ENCODE peak calls at places on chromosomes 3 and 15, in five cellular contexts. Z is esophagus squamous epithelium, V is upper lobe of left lung, S is esophagus muscularis mucosa, B is sigmoid colon. P is an unnamed sample.

GRCh38 chr15:37135225-37135624 is 34.9 kb upstream of the MEIS2 start:
- DNase-seq in Z (no peak), V (no peak), B (no peak), S (no peak), P (no peak)

GRCh38 chr3:72237679-72238320 is 452.9 kb upstream of the PROK2 start:
- DNase-seq in S (no peak), Z (no peak), V (no peak), B (no peak), P (no peak)

GRCh38 chr3:152159328-152159727 is 109.4 kb upstream of the MBNL1 start:
- DNase-seq in S (no peak), B (no peak), V (no peak), Z (no peak), P (no peak)

GRCh38 chr3:11367116-11367781 is 95.1 kb downstream of the ATG7 start:
- DNase-seq in Z (no peak), S (no peak), B (peak; percentile 79), V (no peak), P (peak; percentile 88)

GRCh38 chr3:123769360-123769743 is 114.8 kb downstream of the MYLK start:
- DNase-seq in V (no peak), B (no peak), Z (no peak), S (no peak), P (peak; percentile 45)

GRCh38 chr15:35702946-35703495 is 157.1 kb upstream of the DPH6 start:
- DNase-seq in S (no peak), V (no peak), Z (no peak), B (no peak), P (no peak)

GRCh38 chr3:7737263-7737662 is 764.4 kb upstream of the LMCD1 start:
- DNase-seq in Z (no peak), S (no peak), B (no peak), V (no peak), P (no peak)

GRCh38 chr15:62071711-62072308 is 5.0 kb downstream of the C2CD4A start:
- DNase-seq in B (no peak), Z (no peak), V (no peak), S (no peak), P (no peak)

GRCh38 chr15:71471347-71471746 is 339.0 kb upstream of the NR2E3 start:
- DNase-seq in B (no peak), S (no peak), V (no peak), Z (no peak), P (no peak)

GRCh38 chr3:8663177-8664061 is 18.8 kb upstream of the SSUH2 start:
- DNase-seq in B (no peak), Z (no peak), V (no peak), S (no peak), P (peak; percentile 48)

GRCh38 chr3:86029590-86029989 is 961.4 kb downstream of the VGLL3 start:
- DNase-seq in B (no peak), V (no peak), S (no peak), Z (no peak), P (no peak)

GRCh38 chr3:149438981-149439380 is 35.5 kb upstream of the TM4SF4 start:
- DNase-seq in S (no peak), V (no peak), Z (no peak), B (no peak), P (no peak)

GRCh38 chr3:138206196-138206595 is 19.1 kb downstream of the ARMC8 start:
- DNase-seq in B (no peak), V (no peak), Z (no peak), S (no peak), P (no peak)

GRCh38 chr3:72032435-72033118 is 247.6 kb upstream of the PROK2 start:
- DNase-seq in S (no peak), V (no peak), B (no peak), Z (no peak), P (no peak)

GRCh38 chr15:93018574-93018973 is 70.4 kb downstream of the RGMA start:
- DNase-seq in B (no peak), Z (no peak), S (no peak), V (no peak), P (no peak)

GRCh38 chr3:119702530-119703527 is at the start of gene CFAP91:
- DNase-seq in Z (peak; percentile 75), S (peak; percentile 99), B (peak; percentile 99), V (peak; percentile 99), P (peak; percentile 99)
- H3K4me3 ChIP-seq in Z (peak within 1 kb of the TSS; percentile 56), S (peak within 1 kb of the TSS; percentile 64), B (peak within 1 kb of the TSS; percentile 49), V (peak within 1 kb of the TSS; percentile 57), P (peak within 1 kb of the TSS; percentile 18)

GRCh38 chr3:170162052-170162451 is 19.5 kb downstream of the PHC3 start:
- DNase-seq in V (no peak), Z (no peak), B (no peak), S (no peak), P (no peak)
- TF ChIP-seq POLR2A in V (no peak), Z (no peak), B (no peak), S (no peak), P (no peak)

GRCh38 chr15:81323559-81323943 is 390 bp downstream of the STARD5 start:
- DNase-seq in V (no peak), Z (no peak), S (no peak), B (no peak), P (no peak)

GRCh38 chr15:81322708-81323253 is 1.2 kb downstream of the STARD5 start:
- DNase-seq in S (no peak), B (no peak), V (no peak), Z (no peak), P (no peak)

GRCh38 chr15:81323944-81324881 is at the start of gene STARD5:
- DNase-seq in S (peak; percentile 99), B (peak; percentile 99), Z (peak; percentile 92), V (peak; percentile 99), P (peak; percentile 100)

GRCh38 chr15:81317642-81318017 is 6.3 kb downstream of the STARD5 start:
- DNase-seq in V (no peak), Z (no peak), S (no peak), B (no peak), P (no peak)

DNA sequence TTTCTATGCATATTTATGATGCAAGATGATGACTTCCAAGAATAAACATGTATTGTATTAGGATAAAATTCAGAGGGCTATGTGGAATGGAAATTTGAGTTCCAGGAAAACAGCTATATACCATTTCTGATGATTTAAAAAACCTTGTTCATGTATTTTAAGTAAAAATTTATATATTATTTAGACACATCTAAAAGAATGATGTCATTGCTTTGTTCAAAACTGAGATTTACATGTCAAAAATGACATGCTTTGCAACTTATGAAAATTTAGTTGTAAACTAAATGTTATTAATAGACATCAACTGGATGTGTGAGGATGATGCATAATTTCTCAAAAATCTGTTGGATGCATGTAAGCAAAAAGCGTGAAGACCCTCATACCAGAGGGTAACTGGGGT is 2.3 kb downstream of the STARD5 start:
- DNase-seq in S (no peak), V (no peak), Z (no peak), B (no peak), P (no peak)
- H3K4me3 ChIP-seq in S (no peak overlapping the region), V (no peak overlapping the region), Z (no peak overlapping the region), B (no peak overlapping the region), P (no peak overlapping the region)

DNA sequence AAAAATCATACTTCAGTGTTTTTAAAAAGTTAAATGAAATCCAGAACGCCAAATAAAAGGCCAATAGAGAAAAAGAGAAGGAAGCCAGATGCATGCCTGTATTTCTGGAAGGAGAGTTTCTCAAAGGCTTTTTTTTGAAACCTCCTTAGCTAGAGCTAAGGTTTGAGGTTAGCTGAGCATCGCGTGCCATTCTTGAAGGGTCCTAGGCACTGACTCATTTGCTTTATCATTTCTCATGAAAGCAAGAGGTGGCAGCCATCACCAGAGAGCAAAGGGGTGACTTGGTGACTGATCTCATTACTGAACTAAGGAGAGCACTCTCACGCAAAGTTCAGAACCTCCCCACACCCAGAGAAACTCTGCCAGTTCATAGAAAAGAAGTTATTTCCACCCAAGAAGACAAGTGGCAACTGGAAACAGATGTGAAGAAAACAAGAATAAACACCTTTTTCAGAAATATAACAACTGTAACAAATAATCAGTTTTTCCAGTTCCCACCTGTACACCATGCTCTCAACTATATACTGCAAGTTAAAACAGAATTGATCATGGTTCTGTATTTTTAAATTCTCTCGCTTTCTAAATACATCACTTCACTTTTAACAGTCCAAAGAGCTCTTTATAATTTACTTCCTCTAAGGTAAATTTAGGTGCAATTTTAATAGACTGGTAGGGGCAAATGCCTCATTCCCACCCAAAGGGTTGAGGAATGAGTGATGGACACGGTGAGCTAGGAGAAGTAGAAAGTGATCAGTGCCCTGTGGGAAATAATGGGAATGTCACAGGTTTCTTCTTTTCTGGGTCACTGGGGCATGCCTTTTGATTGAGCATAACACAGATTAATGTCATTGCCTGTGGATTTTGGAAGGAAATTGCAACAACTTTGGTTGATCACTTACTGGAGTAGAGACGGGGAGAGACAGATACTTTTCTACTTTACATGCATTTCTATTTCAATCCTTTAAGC is 24.7 kb downstream of the GPR15 start:
- DNase-seq in S (no peak), Z (no peak), V (no peak), B (no peak), P (no peak)
- TF ChIP-seq POLR2A in S (no peak), Z (no peak), V (no peak), B (no peak), P (no peak)

DNA sequence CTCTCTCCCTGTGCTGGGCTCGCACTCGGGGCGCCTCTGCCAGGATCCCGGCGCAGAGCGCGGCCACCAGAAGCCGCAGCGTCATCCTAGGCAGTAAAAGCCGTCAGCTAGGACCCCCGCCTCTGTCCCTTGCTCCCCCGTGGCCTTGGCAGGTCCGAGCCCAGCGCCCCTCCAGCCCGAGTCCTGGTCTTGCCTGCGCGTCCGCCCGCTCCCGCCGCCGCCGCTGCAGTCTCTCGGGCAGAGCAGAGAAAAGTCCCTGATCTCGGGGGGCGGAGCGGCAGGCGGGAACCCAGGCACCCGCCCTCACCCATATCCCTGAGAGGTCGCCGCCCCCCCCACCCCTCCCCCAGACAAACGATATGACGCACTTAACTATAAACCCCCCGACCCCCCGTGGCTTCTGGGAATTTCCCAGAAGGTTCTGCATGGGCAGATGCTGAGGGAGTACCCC is at the start of gene COL7A1:
- DNase-seq in B (no peak), Z (no peak), S (no peak), V (peak; percentile 82), P (no peak)
- H3K4me3 ChIP-seq in B (peak within 1 kb of the TSS; percentile 39), Z (peak within 1 kb of the TSS; percentile 57), S (peak within 1 kb of the TSS; percentile 42), V (peak within 1 kb of the TSS; percentile 39), P (peak within 1 kb of the TSS; percentile 7)

DNA sequence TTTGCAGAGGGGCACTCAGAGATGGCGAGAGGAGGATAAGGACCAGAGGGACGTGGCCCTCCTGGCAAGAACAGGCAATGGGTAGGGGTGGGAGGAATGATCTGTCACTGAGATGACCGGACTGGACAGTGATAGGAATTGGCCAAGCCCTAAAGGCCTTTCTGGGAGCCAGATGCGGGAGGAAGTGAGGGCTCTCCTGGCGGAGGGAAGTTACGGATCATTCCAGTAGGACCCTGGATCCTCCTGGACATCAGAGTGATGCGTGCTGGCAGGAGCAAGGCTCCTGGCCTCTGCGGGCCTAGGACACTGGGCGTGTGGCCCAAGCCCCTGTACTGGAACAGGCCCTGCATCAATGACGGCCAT is 23.4 kb downstream of the KIF7 start:
- DNase-seq in B (no peak), S (peak; percentile 85), V (no peak), Z (no peak), P (peak; percentile 31)
- TF ChIP-seq POLR2A in B (no peak), S (no peak), V (no peak), Z (no peak), P (no peak)

P was measured in lower leg skin.